ENCODE peak calls at places on chromosomes 2 and 18, in four cellular contexts. B is effector memory CD4-positive, alpha-beta T cell; X is stomach; C is mammary epithelial cell. O is an unnamed sample.

GRCh38 chr18:68734311-68734710 is 19.4 kb upstream of the TMX3 start:
- DNase-seq in B (no peak), X (no peak), C (no peak), O (no peak)

GRCh38 chr2:32564417-32565035 is 63.3 kb upstream of the TTC27 start:
- DNase-seq in X (no peak), C (peak; percentile 1), B (no peak), O (no peak)

GRCh38 chr2:196318517-196319377 is 147.4 kb upstream of the STK17B start:
- DNase-seq in X (no peak), B (no peak), C (no peak), O (no peak)

GRCh38 chr2:71716697-71717624 is 263.6 kb downstream of the DYSF start:
- DNase-seq in B (no peak), C (peak; percentile 49), X (peak; percentile 43), O (peak; percentile 88)

GRCh38 chr2:121110924-121111323 is 174.1 kb downstream of the TFCP2L1 start:
- DNase-seq in B (no peak), C (no peak), X (no peak), O (no peak)

GRCh38 chr2:205769494-205769848 is 87.2 kb downstream of the NRP2 start:
- DNase-seq in C (peak; percentile 85), B (no peak), X (no peak), O (no peak)

GRCh38 chr2:68466361-68466777 is 725 bp downstream of the FBXO48 start:
- DNase-seq in X (no peak), B (peak; percentile 62), C (peak; percentile 79), O (no peak)

GRCh38 chr2:98212291-98212690 is 125.3 kb downstream of the VWA3B start:
- DNase-seq in B (no peak), C (no peak), X (no peak), O (no peak)

GRCh38 chr2:103161456-103162289 is 399.8 kb downstream of the TMEM182 start:
- DNase-seq in X (peak; percentile 36), C (peak; percentile 22), B (no peak), O (no peak)

GRCh38 chr2:233267516-233268245 is 16.2 kb downstream of the ATG16L1 start:
- DNase-seq in C (no peak), B (peak; percentile 82), X (peak; percentile 43), O (no peak)

GRCh38 chr18:65725421-65726050 is 25.3 kb upstream of the CDH7 start:
- DNase-seq in C (no peak), B (no peak), X (no peak), O (peak; percentile 63)

GRCh38 chr2:42755161-42755900 is 8.6 kb downstream of the OXER1 start:
- DNase-seq in C (no peak), X (no peak), B (no peak), O (no peak)

GRCh38 chr2:119463136-119463535 is 31.5 kb downstream of the TMEM37 start:
- DNase-seq in B (no peak), X (no peak), C (peak; percentile 23), O (no peak)

GRCh38 chr2:127400897-127401756 is 13.4 kb upstream of the MAP3K2 start:
- DNase-seq in C (peak; percentile 89), B (no peak), X (peak; percentile 65), O (peak; percentile 74)

GRCh38 chr2:158914066-158914465 is 54.4 kb upstream of the TANC1 start:
- DNase-seq in B (no peak), X (no peak), C (no peak), O (no peak)

GRCh38 chr18:51345848-51346391 is 148.4 kb upstream of the MEX3C start:
- DNase-seq in B (no peak), X (no peak), C (no peak), O (no peak)

GRCh38 chr2:217652761-217653160 is 350.0 kb downstream of the TNS1 start:
- DNase-seq in C (no peak), X (no peak), B (no peak), O (no peak)
- H3K27ac ChIP-seq in C (no peak overlapping the region), X (no peak overlapping the region), B (no peak overlapping the region), O (no peak overlapping the region)

GRCh38 chr2:105373895-105374401 is 24.9 kb downstream of the FHL2 start:
- DNase-seq in B (no peak), C (peak; percentile 78), X (no peak), O (no peak)
- H3K27ac ChIP-seq in B (no peak overlapping the region), C (peak overlapping the region; percentile 57), X (peak overlapping the region; percentile 52), O (peak overlapping the region; percentile 73)

GRCh38 chr2:44053052-44053451 is 57.3 kb upstream of the LRPPRC start:
- DNase-seq in C (no peak), B (no peak), X (no peak), O (no peak)
- H3K27ac ChIP-seq in C (no peak overlapping the region), B (no peak overlapping the region), X (no peak overlapping the region), O (no peak overlapping the region)

GRCh38 chr18:62426191-62426488 is 96.7 kb upstream of the ZCCHC2 start:
- DNase-seq in C (no peak), B (no peak), X (no peak), O (no peak)

GRCh38 chr18:62418258-62418657 is 93.1 kb downstream of the TNFRSF11A start:
- DNase-seq in X (no peak), B (no peak), C (no peak), O (no peak)

GRCh38 chr18:62420151-62420512 is 95.0 kb downstream of the TNFRSF11A start:
- DNase-seq in C (peak; percentile 60), X (no peak), B (no peak), O (no peak)

GRCh38 chr18:62425465-62426190 is 97.2 kb upstream of the ZCCHC2 start:
- DNase-seq in X (peak; percentile 74), B (peak; percentile 15), C (peak; percentile 93), O (no peak)

GRCh38 chr18:62420513-62421209 is 95.6 kb downstream of the TNFRSF11A start:
- DNase-seq in B (peak; percentile 60), X (peak; percentile 36), C (peak; percentile 78), O (no peak)
- H3K27ac ChIP-seq in B (peak overlapping the region; percentile 66), X (peak overlapping the region; percentile 82), C (peak overlapping the region; percentile 53), O (no peak overlapping the region)

GRCh38 chr18:36295880-36296301 is 1.6 kb upstream of the FHOD3 start:
- DNase-seq in X (no peak), C (no peak), B (no peak), O (no peak)
- H3K27ac ChIP-seq in X (no peak overlapping the region), C (no peak overlapping the region), B (no peak overlapping the region), O (no peak overlapping the region)

DNA sequence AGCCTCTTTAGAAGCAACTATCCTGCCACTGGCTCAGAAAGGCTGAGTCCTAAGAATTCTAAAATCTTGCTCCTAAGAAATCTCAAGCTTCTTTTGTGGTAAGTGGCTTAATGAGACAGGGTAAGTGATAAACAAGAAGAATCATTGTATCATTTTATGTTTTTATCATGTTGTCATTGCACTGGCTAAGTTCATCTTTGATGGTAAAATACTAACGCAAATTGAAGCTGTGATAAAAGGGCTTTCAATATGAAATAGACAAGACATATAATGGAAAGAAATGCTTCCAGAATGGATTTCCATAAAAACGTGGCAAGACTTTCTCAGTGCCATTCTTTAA is 21.6 kb upstream of the TTC39C start:
- DNase-seq in X (no peak), B (no peak), C (no peak), O (no peak)
- H3K27ac ChIP-seq in X (peak overlapping the region; percentile 51), B (peak overlapping the region; percentile 88), C (peak overlapping the region; percentile 44), O (peak overlapping the region; percentile 11)

GRCh38 chr2:28347596-28347995 is 45.1 kb upstream of the FOSL2 start:
- DNase-seq in B (no peak), X (no peak), C (no peak), O (peak; percentile 44)
- H3K27ac ChIP-seq in B (no peak overlapping the region), X (no peak overlapping the region), C (no peak overlapping the region), O (no peak overlapping the region)

GRCh38 chr2:223588251-223588650 is 13.9 kb downstream of the SCG2 start:
- DNase-seq in B (no peak), C (no peak), X (no peak), O (no peak)

GRCh38 chr2:223585691-223586090 is 16.5 kb downstream of the SCG2 start:
- DNase-seq in B (no peak), C (peak; percentile 42), X (no peak), O (no peak)

GRCh38 chr2:223589901-223590300 is 12.3 kb downstream of the SCG2 start:
- DNase-seq in X (no peak), B (no peak), C (no peak), O (no peak)

GRCh38 chr2:223587301-223587700 is 14.9 kb downstream of the SCG2 start:
- DNase-seq in B (no peak), X (no peak), C (no peak), O (no peak)

GRCh38 chr2:223586261-223586660 is 15.9 kb downstream of the SCG2 start:
- DNase-seq in X (no peak), B (no peak), C (peak; percentile 27), O (no peak)
- H3K27ac ChIP-seq in X (no peak overlapping the region), B (no peak overlapping the region), C (no peak overlapping the region), O (no peak overlapping the region)